ENCODE peak calls at places on chromosome 21, in nine cellular contexts. One of them, this sample, is unnamed.

GRCh38 chr21:25688284-25689035 is 46.2 kb downstream of the ATP5PF start:
- DNase-seq in esophagus squamous epithelium: no peak
- DNase-seq in PC-3: no peak
- DNase-seq in heart right ventricle: no peak
- DNase-seq in neural progenitor cell: no peak
- DNase-seq in AG09309: no peak
- DNase-seq in GM06990: no peak
- DNase-seq in tibial nerve: no peak
- DNase-seq in astrocyte of the spinal cord: no peak
- DNase-seq in this sample: no peak

GRCh38 chr21:38470762-38471161 is 27.5 kb downstream of the ERG start:
- DNase-seq in PC-3: peak; percentile 45
- DNase-seq in GM06990: no peak
- DNase-seq in esophagus squamous epithelium: no peak
- DNase-seq in astrocyte of the spinal cord: peak; percentile 43
- DNase-seq in tibial nerve: no peak
- DNase-seq in neural progenitor cell: no peak
- DNase-seq in heart right ventricle: no peak
- DNase-seq in AG09309: no peak
- DNase-seq in this sample: no peak

GRCh38 chr21:31117046-31117916 is 79.0 kb upstream of the KRTAP19-8 start:
- DNase-seq in neural progenitor cell: no peak
- DNase-seq in AG09309: peak; percentile 28
- DNase-seq in PC-3: peak; percentile 94
- DNase-seq in astrocyte of the spinal cord: peak; percentile 81
- DNase-seq in tibial nerve: no peak
- DNase-seq in heart right ventricle: no peak
- DNase-seq in esophagus squamous epithelium: no peak
- DNase-seq in GM06990: no peak
- DNase-seq in this sample: no peak

GRCh38 chr21:44295163-44295601 is 4.7 kb upstream of the PFKL start:
- DNase-seq in neural progenitor cell: no peak
- DNase-seq in PC-3: peak; percentile 5
- DNase-seq in AG09309: no peak
- DNase-seq in GM06990: no peak
- DNase-seq in heart right ventricle: no peak
- DNase-seq in tibial nerve: no peak
- DNase-seq in astrocyte of the spinal cord: no peak
- DNase-seq in esophagus squamous epithelium: no peak
- DNase-seq in this sample: no peak

GRCh38 chr21:37983336-37984095 is 67.3 kb upstream of the KCNJ6 start:
- DNase-seq in astrocyte of the spinal cord: peak; percentile 36
- DNase-seq in PC-3: peak; percentile 93
- DNase-seq in GM06990: no peak
- DNase-seq in AG09309: peak; percentile 17
- DNase-seq in tibial nerve: no peak
- DNase-seq in esophagus squamous epithelium: no peak
- DNase-seq in neural progenitor cell: no peak
- DNase-seq in heart right ventricle: no peak
- DNase-seq in this sample: no peak

GRCh38 chr21:26495283-26495849 is 77.7 kb downstream of the CYYR1 start:
- DNase-seq in neural progenitor cell: no peak
- DNase-seq in tibial nerve: no peak
- DNase-seq in astrocyte of the spinal cord: no peak
- DNase-seq in PC-3: no peak
- DNase-seq in heart right ventricle: no peak
- DNase-seq in esophagus squamous epithelium: no peak
- DNase-seq in GM06990: no peak
- DNase-seq in AG09309: no peak
- DNase-seq in this sample: no peak

GRCh38 chr21:44613386-44614155 is 1.7 kb downstream of the KRTAP10-8 start:
- DNase-seq in tibial nerve: no peak
- DNase-seq in heart right ventricle: no peak
- DNase-seq in esophagus squamous epithelium: no peak
- DNase-seq in PC-3: no peak
- DNase-seq in neural progenitor cell: no peak
- DNase-seq in AG09309: no peak
- DNase-seq in astrocyte of the spinal cord: no peak
- DNase-seq in GM06990: no peak
- DNase-seq in this sample: no peak

GRCh38 chr21:35924714-35925301 is 135.5 kb downstream of the SETD4 start:
- DNase-seq in esophagus squamous epithelium: no peak
- DNase-seq in tibial nerve: peak; percentile 33
- DNase-seq in AG09309: peak; percentile 69
- DNase-seq in astrocyte of the spinal cord: peak; percentile 96
- DNase-seq in heart right ventricle: no peak
- DNase-seq in neural progenitor cell: no peak
- DNase-seq in GM06990: no peak
- DNase-seq in PC-3: peak; percentile 72
- DNase-seq in this sample: no peak

GRCh38 chr21:43778469-43779335 is 2.6 kb upstream of the CSTB start:
- DNase-seq in tibial nerve: no peak
- DNase-seq in PC-3: peak; percentile 97
- DNase-seq in AG09309: no peak
- DNase-seq in GM06990: no peak
- DNase-seq in astrocyte of the spinal cord: peak; percentile 53
- DNase-seq in heart right ventricle: no peak
- DNase-seq in esophagus squamous epithelium: no peak
- DNase-seq in neural progenitor cell: no peak
- DNase-seq in this sample: no peak

GRCh38 chr21:37381883-37382585 is 15.5 kb downstream of the DYRK1A start:
- DNase-seq in astrocyte of the spinal cord: no peak
- DNase-seq in neural progenitor cell: no peak
- DNase-seq in PC-3: peak; percentile 56
- DNase-seq in tibial nerve: no peak
- DNase-seq in GM06990: no peak
- DNase-seq in heart right ventricle: no peak
- DNase-seq in esophagus squamous epithelium: no peak
- DNase-seq in AG09309: no peak
- DNase-seq in this sample: no peak

GRCh38 chr21:37827878-37828277 is 88.4 kb downstream of the KCNJ6 start:
- DNase-seq in heart right ventricle: no peak
- DNase-seq in PC-3: no peak
- DNase-seq in astrocyte of the spinal cord: no peak
- DNase-seq in esophagus squamous epithelium: no peak
- DNase-seq in AG09309: no peak
- DNase-seq in neural progenitor cell: no peak
- DNase-seq in GM06990: no peak
- DNase-seq in tibial nerve: no peak
- DNase-seq in this sample: no peak

GRCh38 chr21:16082038-16082816 is 352.4 kb downstream of the USP25 start:
- DNase-seq in AG09309: no peak
- DNase-seq in GM06990: no peak
- DNase-seq in esophagus squamous epithelium: no peak
- DNase-seq in heart right ventricle: no peak
- DNase-seq in neural progenitor cell: peak; percentile 29
- DNase-seq in PC-3: peak; percentile 60
- DNase-seq in tibial nerve: no peak
- DNase-seq in astrocyte of the spinal cord: peak; percentile 56
- DNase-seq in this sample: no peak

GRCh38 chr21:43279578-43279894 is 110.7 kb downstream of the CRYAA start:
- DNase-seq in PC-3: no peak
- DNase-seq in tibial nerve: no peak
- DNase-seq in neural progenitor cell: no peak
- DNase-seq in astrocyte of the spinal cord: no peak
- DNase-seq in GM06990: no peak
- DNase-seq in esophagus squamous epithelium: no peak
- DNase-seq in heart right ventricle: no peak
- DNase-seq in AG09309: no peak
- DNase-seq in this sample: no peak

GRCh38 chr21:40143822-40144525 is 276.7 kb downstream of the PCP4 start:
- DNase-seq in tibial nerve: peak; percentile 69
- DNase-seq in astrocyte of the spinal cord: peak; percentile 47
- DNase-seq in PC-3: peak; percentile 71
- DNase-seq in GM06990: no peak
- DNase-seq in esophagus squamous epithelium: no peak
- DNase-seq in neural progenitor cell: peak; percentile 77
- DNase-seq in heart right ventricle: peak; percentile 44
- DNase-seq in AG09309: no peak
- DNase-seq in this sample: no peak

GRCh38 chr21:23223882-23224281 is 2225.7 kb downstream of the NCAM2 start:
- DNase-seq in GM06990: no peak
- DNase-seq in AG09309: no peak
- DNase-seq in astrocyte of the spinal cord: no peak
- DNase-seq in tibial nerve: no peak
- DNase-seq in neural progenitor cell: peak; percentile 16
- DNase-seq in PC-3: no peak
- DNase-seq in esophagus squamous epithelium: no peak
- DNase-seq in heart right ventricle: no peak
- DNase-seq in this sample: no peak

GRCh38 chr21:18373631-18374030 is 30.0 kb downstream of the TMPRSS15 start:
- DNase-seq in tibial nerve: no peak
- DNase-seq in GM06990: no peak
- DNase-seq in heart right ventricle: no peak
- DNase-seq in PC-3: peak; percentile 38
- DNase-seq in AG09309: no peak
- DNase-seq in astrocyte of the spinal cord: no peak
- DNase-seq in esophagus squamous epithelium: no peak
- DNase-seq in neural progenitor cell: no peak
- DNase-seq in this sample: no peak

GRCh38 chr21:18368193-18368592 is 35.4 kb downstream of the TMPRSS15 start:
- DNase-seq in neural progenitor cell: no peak
- DNase-seq in GM06990: no peak
- DNase-seq in AG09309: no peak
- DNase-seq in heart right ventricle: no peak
- DNase-seq in tibial nerve: no peak
- DNase-seq in esophagus squamous epithelium: no peak
- DNase-seq in PC-3: no peak
- DNase-seq in astrocyte of the spinal cord: no peak
- DNase-seq in this sample: no peak

GRCh38 chr21:18369115-18369514 is 34.5 kb downstream of the TMPRSS15 start:
- DNase-seq in neural progenitor cell: peak; percentile 61
- DNase-seq in astrocyte of the spinal cord: peak; percentile 39
- DNase-seq in GM06990: no peak
- DNase-seq in AG09309: no peak
- DNase-seq in heart right ventricle: no peak
- DNase-seq in tibial nerve: no peak
- DNase-seq in PC-3: peak; percentile 59
- DNase-seq in esophagus squamous epithelium: no peak
- DNase-seq in this sample: peak; percentile 4

GRCh38 chr21:18370292-18370691 is 33.3 kb downstream of the TMPRSS15 start:
- DNase-seq in astrocyte of the spinal cord: no peak
- DNase-seq in PC-3: no peak
- DNase-seq in AG09309: no peak
- DNase-seq in neural progenitor cell: no peak
- DNase-seq in GM06990: no peak
- DNase-seq in esophagus squamous epithelium: no peak
- DNase-seq in heart right ventricle: no peak
- DNase-seq in tibial nerve: no peak
- DNase-seq in this sample: no peak
- TF ChIP-seq CTCF in astrocyte of the spinal cord: no peak
- TF ChIP-seq CTCF in PC-3: no peak
- TF ChIP-seq CTCF in AG09309: no peak
- TF ChIP-seq CTCF in neural progenitor cell: no peak
- TF ChIP-seq CTCF in GM06990: no peak
- TF ChIP-seq CTCF in esophagus squamous epithelium: no peak
- TF ChIP-seq CTCF in heart right ventricle: no peak
- TF ChIP-seq CTCF in tibial nerve: no peak
- TF ChIP-seq CTCF in this sample: no peak

GRCh38 chr21:45643021-45643980 is at the start of gene PCBP3:
- DNase-seq in AG09309: peak; percentile 45
- DNase-seq in PC-3: peak; percentile 96
- DNase-seq in GM06990: peak; percentile 87
- DNase-seq in astrocyte of the spinal cord: peak; percentile 97
- DNase-seq in tibial nerve: peak; percentile 97
- DNase-seq in neural progenitor cell: peak; percentile 99
- DNase-seq in esophagus squamous epithelium: peak; percentile 90
- DNase-seq in heart right ventricle: peak; percentile 96
- DNase-seq in this sample: peak; percentile 42
- H3K4me3 ChIP-seq in AG09309: peak within 1 kb of the TSS; percentile 33
- H3K4me3 ChIP-seq in PC-3: peak within 1 kb of the TSS; percentile 66
- H3K4me3 ChIP-seq in GM06990: peak within 1 kb of the TSS; percentile 23
- H3K4me3 ChIP-seq in astrocyte of the spinal cord: peak within 1 kb of the TSS; percentile 56
- H3K4me3 ChIP-seq in tibial nerve: peak within 1 kb of the TSS; percentile 10
- H3K4me3 ChIP-seq in neural progenitor cell: peak within 1 kb of the TSS; percentile 65
- H3K4me3 ChIP-seq in esophagus squamous epithelium: peak within 1 kb of the TSS; percentile 56
- H3K4me3 ChIP-seq in heart right ventricle: peak within 1 kb of the TSS; percentile 34
- H3K4me3 ChIP-seq in this sample: peak within 1 kb of the TSS; percentile 41

GRCh38 chr21:14559144-14559543 is 13.0 kb upstream of the SAMSN1 start:
- DNase-seq in neural progenitor cell: no peak
- DNase-seq in GM06990: no peak
- DNase-seq in heart right ventricle: no peak
- DNase-seq in astrocyte of the spinal cord: no peak
- DNase-seq in esophagus squamous epithelium: no peak
- DNase-seq in tibial nerve: no peak
- DNase-seq in PC-3: no peak
- DNase-seq in AG09309: no peak
- DNase-seq in this sample: no peak
- TF ChIP-seq CTCF in neural progenitor cell: no peak
- TF ChIP-seq CTCF in GM06990: no peak
- TF ChIP-seq CTCF in heart right ventricle: no peak
- TF ChIP-seq CTCF in astrocyte of the spinal cord: no peak
- TF ChIP-seq CTCF in esophagus squamous epithelium: no peak
- TF ChIP-seq CTCF in tibial nerve: no peak
- TF ChIP-seq CTCF in PC-3: no peak
- TF ChIP-seq CTCF in AG09309: no peak
- TF ChIP-seq CTCF in this sample: no peak

DNA sequence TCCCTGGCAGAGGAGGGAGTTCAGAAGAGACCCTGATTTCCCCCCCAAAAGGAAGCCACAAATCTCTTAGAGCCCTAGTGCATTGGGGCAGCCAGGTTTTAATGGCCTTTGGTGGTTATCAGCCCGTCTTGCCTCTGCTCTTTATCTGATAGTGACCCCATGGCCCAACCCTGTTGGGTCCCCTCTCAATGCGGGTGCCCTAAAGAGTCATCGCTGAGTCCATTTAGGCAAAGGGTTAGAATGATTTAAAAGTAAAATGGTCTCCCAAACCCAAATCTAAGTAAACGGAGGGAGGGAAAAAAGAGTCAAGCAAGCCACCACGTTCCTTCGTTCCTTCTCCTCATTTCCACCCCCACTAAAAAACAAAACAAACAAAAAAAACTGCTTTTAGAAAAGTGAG is 164.0 kb downstream of the RUNX1 start:
- DNase-seq in heart right ventricle: no peak
- DNase-seq in PC-3: peak; percentile 24
- DNase-seq in astrocyte of the spinal cord: peak; percentile 36
- DNase-seq in neural progenitor cell: peak; percentile 43
- DNase-seq in esophagus squamous epithelium: no peak
- DNase-seq in GM06990: no peak
- DNase-seq in AG09309: no peak
- DNase-seq in tibial nerve: no peak
- DNase-seq in this sample: no peak
- H3K4me3 ChIP-seq in heart right ventricle: peak overlapping the region; percentile 6
- H3K4me3 ChIP-seq in PC-3: peak overlapping the region; percentile 95
- H3K4me3 ChIP-seq in astrocyte of the spinal cord: peak overlapping the region; percentile 73
- H3K4me3 ChIP-seq in neural progenitor cell: no peak overlapping the region
- H3K4me3 ChIP-seq in esophagus squamous epithelium: peak overlapping the region; percentile 69
- H3K4me3 ChIP-seq in GM06990: no peak overlapping the region
- H3K4me3 ChIP-seq in AG09309: peak overlapping the region; percentile 85
- H3K4me3 ChIP-seq in tibial nerve: peak overlapping the region; percentile 76
- H3K4me3 ChIP-seq in this sample: no peak overlapping the region